ENCODE peak calls at places on chromosomes 3 and 15, in ten cellular contexts. B is RWPE2; R is IMR-90; T is transverse colon; I is CD4-positive, alpha-beta T cell; K is left lung; F is spleen; Y is psoas muscle; O is adrenal gland; C is tibial artery. D is an unnamed sample.

GRCh38 chr15:66702770-66703539 is 919 bp downstream of the SMAD6 start:
- DNase-seq in B (no peak), R (no peak), T (peak; percentile 29), I (no peak), K (peak; percentile 91), F (peak; percentile 84), Y (no peak), O (no peak), C (no peak), D (no peak)

GRCh38 chr3:42101048-42101447 is 9.9 kb downstream of the TRAK1 start:
- DNase-seq in B (no peak), R (peak; percentile 79), T (no peak), I (no peak), K (no peak), F (peak; percentile 67), Y (peak; percentile 71), O (peak; percentile 76), C (peak; percentile 86), D (no peak)

GRCh38 chr15:43329222-43329959 is 982 bp downstream of the LCMT2 start:
- DNase-seq in B (no peak), R (peak; percentile 37), T (peak; percentile 29), I (no peak), K (no peak), F (peak; percentile 83), Y (no peak), O (peak; percentile 62), C (no peak), D (no peak)

GRCh38 chr3:173688216-173688842 is 290.8 kb downstream of the NLGN1 start:
- DNase-seq in B (no peak), R (peak; percentile 24), T (no peak), I (no peak), K (no peak), F (no peak), Y (no peak), O (no peak), C (no peak), D (no peak)

GRCh38 chr3:176906046-176906905 is 291.0 kb downstream of the TBL1XR1 start:
- DNase-seq in B (no peak), R (peak; percentile 90), T (no peak), I (no peak), K (no peak), F (no peak), Y (no peak), O (no peak), C (no peak), D (no peak)

GRCh38 chr15:74389115-74390048 is 21.9 kb upstream of the CYP11A1 start:
- DNase-seq in B (no peak), R (no peak), T (no peak), I (no peak), K (peak; percentile 68), F (no peak), Y (no peak), O (no peak), C (no peak), D (no peak)

GRCh38 chr15:100879046-100879445 is 585 bp upstream of the ALDH1A3 start:
- DNase-seq in B (peak; percentile 62), R (no peak), T (no peak), I (no peak), K (no peak), F (no peak), Y (no peak), O (no peak), C (no peak), D (no peak)

GRCh38 chr3:128240232-128240631 is 87.0 kb downstream of the EEFSEC start:
- DNase-seq in B (no peak), R (no peak), T (no peak), I (no peak), K (no peak), F (no peak), Y (no peak), O (no peak), C (no peak), D (no peak)

GRCh38 chr3:114154321-114154821 is 24.5 kb downstream of the DRD3 start:
- DNase-seq in B (no peak), R (no peak), T (no peak), I (no peak), K (no peak), F (no peak), Y (no peak), O (no peak), C (no peak), D (no peak)

GRCh38 chr3:194872669-194872977 is 186.9 kb downstream of the FAM43A start:
- DNase-seq in B (no peak), R (peak; percentile 83), T (no peak), I (no peak), K (no peak), F (no peak), Y (no peak), O (no peak), C (no peak), D (no peak)

GRCh38 chr3:110352841-110353595 is 718.6 kb upstream of the NECTIN3 start:
- DNase-seq in B (no peak), R (peak; percentile 56), T (no peak), I (no peak), K (no peak), F (no peak), Y (no peak), O (no peak), C (no peak), D (no peak)

GRCh38 chr3:21665444-21665843 is 85.6 kb downstream of the ZNF385D start:
- DNase-seq in B (no peak), R (no peak), T (no peak), I (no peak), K (no peak), F (no peak), Y (no peak), O (no peak), C (no peak), D (no peak)

GRCh38 chr15:33341943-33342342 is 31.2 kb downstream of the RYR3 start:
- DNase-seq in B (no peak), R (no peak), T (no peak), I (no peak), K (no peak), F (no peak), Y (no peak), O (no peak), C (no peak), D (no peak)

GRCh38 chr3:63400259-63400860 is 122.3 kb downstream of the SYNPR start:
- DNase-seq in B (no peak), R (no peak), T (no peak), I (no peak), K (no peak), F (no peak), Y (no peak), O (no peak), C (no peak), D (no peak)

GRCh38 chr3:69970827-69971226 is 28.7 kb upstream of the SAMMSON start:
- DNase-seq in B (no peak), R (no peak), T (no peak), I (no peak), K (no peak), F (no peak), Y (no peak), O (no peak), C (no peak), D (no peak)

GRCh38 chr3:128372281-128372680 is 94.4 kb downstream of the DNAJB8 start:
- DNase-seq in B (no peak), R (no peak), T (no peak), I (no peak), K (no peak), F (no peak), Y (no peak), O (no peak), C (no peak), D (no peak)

DNA sequence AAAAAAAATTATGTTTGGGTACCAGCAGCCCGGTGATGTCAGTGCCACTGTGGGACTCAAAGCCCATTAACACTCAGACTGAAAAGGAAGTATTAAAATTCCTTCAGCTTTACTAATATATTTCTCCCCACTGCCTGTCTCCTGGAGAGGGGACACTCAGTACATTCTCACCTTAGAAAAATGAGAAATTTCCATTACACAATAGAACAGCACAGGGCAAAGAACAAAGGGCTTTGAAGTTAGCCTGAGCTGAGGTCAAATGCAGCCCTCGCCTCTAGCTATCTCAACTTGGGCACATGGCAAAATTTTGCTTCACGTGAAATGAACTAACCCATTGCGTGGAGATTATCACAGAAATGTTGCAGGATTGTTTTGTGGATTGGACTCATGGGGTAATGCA is 80.8 kb downstream of the RARB start:
- DNase-seq in B (no peak), R (no peak), T (no peak), I (no peak), K (no peak), F (no peak), Y (no peak), O (no peak), C (no peak), D (no peak)
- H3K27ac ChIP-seq in B (peak overlapping the region; percentile 45), R (no peak overlapping the region), T (no peak overlapping the region), I (no peak overlapping the region), K (no peak overlapping the region), F (no peak overlapping the region), Y (peak overlapping the region; percentile 66), O (peak overlapping the region; percentile 0), C (peak overlapping the region; percentile 52), D (no peak overlapping the region)

DNA sequence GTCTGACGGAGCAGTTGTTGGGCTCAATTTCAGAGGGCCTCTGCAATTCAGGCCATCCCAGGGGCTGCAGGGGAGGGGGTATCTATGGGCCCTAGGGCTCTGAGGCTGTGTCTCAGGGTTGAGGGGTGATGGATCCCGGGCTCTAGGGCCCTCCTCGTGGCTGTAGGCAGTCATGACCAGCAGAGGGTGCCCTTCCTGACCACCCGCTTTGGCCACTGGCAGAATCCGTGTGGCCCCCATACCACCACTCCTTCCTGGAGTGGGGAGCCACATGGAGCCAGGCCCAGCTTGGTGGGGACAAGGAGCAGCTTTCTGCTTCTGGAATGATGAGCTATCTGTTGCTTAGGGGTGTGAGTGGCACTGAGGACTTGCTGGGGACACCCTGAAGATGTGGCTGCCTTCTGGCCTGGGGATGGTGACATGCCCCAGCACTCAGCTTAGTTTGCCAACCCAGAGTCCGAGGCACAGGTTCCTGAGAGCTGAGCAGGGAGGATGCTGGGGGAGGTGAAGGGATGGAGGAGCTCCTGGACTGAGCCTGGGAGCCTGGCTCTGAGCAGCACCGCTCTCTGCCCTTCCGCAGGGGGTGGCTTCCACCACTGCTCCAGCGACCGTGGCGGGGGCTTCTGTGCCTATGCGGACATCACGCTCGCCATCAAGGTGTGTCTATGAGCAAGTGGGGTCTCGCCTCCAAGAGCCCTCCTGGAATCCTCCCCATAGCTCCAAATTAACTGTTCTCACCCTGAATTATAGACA is 20.2 kb downstream of the HDAC11 start:
- DNase-seq in B (no peak), R (no peak), T (no peak), I (no peak), K (no peak), F (peak; percentile 65), Y (peak; percentile 64), O (no peak), C (peak; percentile 65), D (no peak)
- TF ChIP-seq CTCF in B (peak; percentile 51), R (peak; percentile 45), T (no peak), I (no peak), K (no peak), F (no peak), Y (peak; percentile 29), O (peak; percentile 37), C (peak; percentile 23), D (no peak)

GRCh38 chr3:14377838-14378169 is 24.6 kb upstream of the SLC6A6 start:
- DNase-seq in B (no peak), R (no peak), T (peak; percentile 37), I (no peak), K (peak; percentile 83), F (peak; percentile 87), Y (no peak), O (no peak), C (no peak), D (no peak)
- H3K27ac ChIP-seq in B (no peak overlapping the region), R (no peak overlapping the region), T (no peak overlapping the region), I (no peak overlapping the region), K (no peak overlapping the region), F (peak overlapping the region; percentile 67), Y (peak overlapping the region; percentile 59), O (no peak overlapping the region), C (no peak overlapping the region), D (no peak overlapping the region)

GRCh38 chr3:121855555-121855954 is 20.5 kb downstream of the EAF2 start:
- DNase-seq in B (no peak), R (no peak), T (no peak), I (no peak), K (no peak), F (no peak), Y (no peak), O (no peak), C (no peak), D (no peak)
- TF ChIP-seq CTCF in B (peak; percentile 63), R (peak; percentile 5), T (peak; percentile 20), I (no peak), K (no peak), F (no peak), Y (no peak), O (no peak), C (no peak), D (no peak)